ENCODE peak calls at places on chromosomes 5 and 9, in five cellular contexts. One of them, this sample, is unnamed.
A peak's percentile ranks its signal among the peaks of the same experiment; 100 is the strongest.

GRCh38 chr9:76585487-76586459 is 126.8 kb downstream of the GCNT1 start:
- DNase-seq in endodermal cell: no peak
- DNase-seq in H1: no peak
- DNase-seq in Caco-2: peak; percentile 36
- DNase-seq in heart right ventricle: no peak
- DNase-seq in this sample: no peak

GRCh38 chr5:111262815-111263214 is 38.6 kb downstream of the CAMK4 start:
- DNase-seq in heart right ventricle: no peak
- DNase-seq in H1: no peak
- DNase-seq in Caco-2: no peak
- DNase-seq in endodermal cell: no peak
- DNase-seq in this sample: no peak

GRCh38 chr5:67160985-67161384 is 35.6 kb downstream of the CD180 start:
- DNase-seq in H1: no peak
- DNase-seq in Caco-2: no peak
- DNase-seq in heart right ventricle: no peak
- DNase-seq in endodermal cell: no peak
- DNase-seq in this sample: no peak

GRCh38 chr5:53479656-53480473 is 564 bp upstream of the FST start:
- DNase-seq in Caco-2: peak; percentile 38
- DNase-seq in H1: peak; percentile 80
- DNase-seq in heart right ventricle: peak; percentile 48
- DNase-seq in endodermal cell: peak; percentile 87
- DNase-seq in this sample: peak; percentile 46

GRCh38 chr9:16645970-16646369 is 224.5 kb downstream of the BNC2 start:
- DNase-seq in H1: no peak
- DNase-seq in endodermal cell: no peak
- DNase-seq in Caco-2: no peak
- DNase-seq in heart right ventricle: no peak
- DNase-seq in this sample: no peak

GRCh38 chr5:82639393-82640144 is 361.4 kb upstream of the RPS23 start:
- DNase-seq in heart right ventricle: no peak
- DNase-seq in H1: no peak
- DNase-seq in endodermal cell: no peak
- DNase-seq in Caco-2: no peak
- DNase-seq in this sample: no peak

GRCh38 chr5:135964670-135965320 is 10.0 kb upstream of the LECT2 start:
- DNase-seq in endodermal cell: no peak
- DNase-seq in Caco-2: no peak
- DNase-seq in heart right ventricle: no peak
- DNase-seq in H1: no peak
- DNase-seq in this sample: no peak

GRCh38 chr5:159905496-159905895 is 10.8 kb upstream of the ADRA1B start:
- DNase-seq in H1: no peak
- DNase-seq in endodermal cell: no peak
- DNase-seq in heart right ventricle: no peak
- DNase-seq in Caco-2: no peak
- DNase-seq in this sample: no peak

GRCh38 chr5:128966375-128966774 is 1.1 kb downstream of the SLC27A6 start:
- DNase-seq in H1: peak; percentile 48
- DNase-seq in heart right ventricle: no peak
- DNase-seq in endodermal cell: peak; percentile 68
- DNase-seq in Caco-2: no peak
- DNase-seq in this sample: no peak
- TF ChIP-seq CTCF in H1: peak; percentile 58
- TF ChIP-seq CTCF in heart right ventricle: no peak
- TF ChIP-seq CTCF in endodermal cell: peak; percentile 69
- TF ChIP-seq CTCF in Caco-2: no peak
- TF ChIP-seq CTCF in this sample: no peak

DNA sequence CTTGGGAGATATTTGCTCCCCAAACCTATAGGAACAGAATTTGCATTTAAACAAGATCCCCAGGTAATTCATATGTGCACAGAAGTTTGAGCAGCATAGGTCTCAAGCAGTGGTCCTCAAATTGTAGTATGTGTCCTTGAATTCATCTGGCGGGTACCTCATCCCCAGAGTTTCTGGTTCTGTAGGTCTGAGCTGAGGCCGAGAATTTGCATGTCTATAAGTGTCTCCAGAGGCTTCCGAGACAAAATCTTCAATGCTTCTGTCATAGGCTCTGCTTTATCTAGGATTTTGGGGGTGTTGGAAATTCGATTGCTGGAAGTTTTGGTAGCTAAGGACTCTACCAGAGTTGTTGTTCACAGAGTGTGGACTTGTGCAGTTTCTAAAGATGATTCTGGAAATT is 38.6 kb downstream of the MAT2B start:
- DNase-seq in endodermal cell: no peak
- DNase-seq in H1: no peak
- DNase-seq in Caco-2: no peak
- DNase-seq in heart right ventricle: no peak
- DNase-seq in this sample: no peak
- H3K27me3 ChIP-seq in endodermal cell: no peaks in the 10 kb centered on the region
- H3K27me3 ChIP-seq in H1: no peaks in the 10 kb centered on the region
- H3K27me3 ChIP-seq in Caco-2: no peaks in the 10 kb centered on the region
- H3K27me3 ChIP-seq in heart right ventricle: no peaks in the 10 kb centered on the region
- H3K27me3 ChIP-seq in this sample: no peaks in the 10 kb centered on the region

DNA sequence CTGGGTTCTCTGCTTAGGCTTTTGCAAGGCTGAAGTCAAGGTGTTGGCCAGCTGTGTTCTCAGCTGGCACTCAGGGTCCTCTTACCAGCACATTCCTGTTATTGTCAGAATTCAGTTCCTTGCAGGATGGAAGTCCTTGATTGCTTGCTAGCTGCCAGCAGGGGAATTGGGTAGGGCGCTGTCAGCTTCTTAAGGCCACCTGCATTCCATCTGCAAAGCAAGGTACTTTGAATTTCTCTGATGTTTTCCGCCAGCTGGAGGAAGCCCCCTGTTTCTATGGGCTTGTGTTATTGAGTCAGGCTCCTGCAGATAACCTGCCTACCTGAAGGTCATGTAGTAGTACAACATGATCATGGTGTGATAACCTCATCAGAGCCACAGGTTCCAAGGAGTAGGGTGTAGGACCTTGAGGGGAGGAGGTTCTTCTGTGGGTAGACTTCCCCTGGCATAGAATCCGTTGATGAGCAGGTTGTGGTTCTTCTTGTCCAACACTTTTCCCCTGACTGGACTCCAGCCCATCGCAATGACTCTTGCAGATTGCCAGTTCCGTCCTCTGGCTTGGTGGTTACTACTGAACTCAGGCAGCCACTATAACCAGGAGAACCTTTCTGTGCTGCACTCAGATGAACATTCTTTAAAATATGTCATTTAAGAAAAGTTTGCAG is 6.8 kb downstream of the TENT4A start:
- DNase-seq in endodermal cell: no peak
- DNase-seq in Caco-2: no peak
- DNase-seq in H1: no peak
- DNase-seq in heart right ventricle: no peak
- DNase-seq in this sample: no peak
- H3K4me1 ChIP-seq in endodermal cell: peaks cover 10% of the 10 kb centered on the region
- H3K4me1 ChIP-seq in Caco-2: peaks cover 16% of the 10 kb centered on the region
- H3K4me1 ChIP-seq in H1: peaks cover 3% of the 10 kb centered on the region
- H3K4me1 ChIP-seq in heart right ventricle: peaks cover 100% of the 10 kb centered on the region
- H3K4me1 ChIP-seq in this sample: peaks cover 50% of the 10 kb centered on the region

DNA sequence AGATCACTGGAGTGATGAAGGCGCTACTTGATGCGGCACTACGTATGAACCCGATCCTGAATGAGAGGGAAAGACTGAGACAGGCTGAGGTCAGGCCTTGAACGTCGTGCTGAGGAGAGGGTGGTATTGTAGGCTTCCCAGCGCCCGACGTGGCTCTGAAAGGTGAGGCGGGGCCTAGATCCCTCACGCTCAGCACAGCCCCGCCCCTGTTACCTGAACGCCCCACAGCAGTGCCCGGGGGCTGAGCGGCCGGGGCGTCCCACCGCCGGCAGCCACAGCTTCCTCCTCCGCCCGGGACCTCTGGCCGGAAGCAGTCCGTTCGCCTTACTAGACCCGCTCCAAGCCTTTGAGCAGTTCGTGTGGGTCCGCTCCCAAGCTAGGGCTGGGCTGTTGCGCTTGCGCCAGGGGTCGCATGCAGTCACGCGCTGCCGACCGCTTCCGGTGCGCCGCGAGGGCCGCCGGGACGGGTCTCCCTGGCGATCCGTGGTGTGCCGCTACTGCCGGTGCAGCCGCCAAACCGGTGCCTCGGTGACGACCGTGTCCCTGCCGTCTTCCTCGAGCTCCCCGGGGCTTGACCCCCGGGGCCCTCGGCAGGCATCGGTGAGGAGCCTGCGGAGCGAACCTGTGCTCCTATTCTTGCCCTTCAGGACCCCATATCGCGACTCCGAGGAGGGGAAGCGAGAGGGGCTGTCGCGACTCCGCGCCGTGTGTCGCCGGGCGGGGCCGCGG is at the start of the genes HMGXB3 and TIGD6:
- DNase-seq in H1: peak; percentile 93
- DNase-seq in Caco-2: peak; percentile 95
- DNase-seq in heart right ventricle: peak; percentile 93
- DNase-seq in endodermal cell: peak; percentile 98
- DNase-seq in this sample: peak; percentile 94
- TF ChIP-seq CTCF in H1: no peak
- TF ChIP-seq CTCF in Caco-2: no peak
- TF ChIP-seq CTCF in heart right ventricle: no peak
- TF ChIP-seq CTCF in endodermal cell: peak; percentile 17
- TF ChIP-seq CTCF in this sample: no peak

DNA sequence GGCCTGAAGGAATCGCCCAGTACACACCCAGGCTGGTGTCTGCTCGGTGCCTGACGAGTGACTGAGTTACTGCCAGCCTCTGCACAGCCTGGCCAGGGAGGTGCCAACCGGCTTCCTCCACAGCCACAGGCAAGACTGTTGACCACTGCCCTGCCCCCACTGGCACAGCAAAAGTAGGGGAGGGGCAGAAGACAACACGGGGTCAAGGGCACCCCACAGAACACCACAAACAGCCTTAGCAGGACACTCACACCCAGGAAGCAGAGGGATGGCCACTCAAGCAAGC is 722 bp upstream of the LHX3 start:
- DNase-seq in heart right ventricle: no peak
- DNase-seq in H1: no peak
- DNase-seq in endodermal cell: no peak
- DNase-seq in Caco-2: no peak
- DNase-seq in this sample: no peak
- H3K27me3 ChIP-seq in heart right ventricle: peaks cover 41% of the 10 kb centered on the region
- H3K27me3 ChIP-seq in H1: peaks cover 53% of the 10 kb centered on the region
- H3K27me3 ChIP-seq in endodermal cell: peaks cover 54% of the 10 kb centered on the region
- H3K27me3 ChIP-seq in Caco-2: no peaks in the 10 kb centered on the region
- H3K27me3 ChIP-seq in this sample: peaks cover 11% of the 10 kb centered on the region

DNA sequence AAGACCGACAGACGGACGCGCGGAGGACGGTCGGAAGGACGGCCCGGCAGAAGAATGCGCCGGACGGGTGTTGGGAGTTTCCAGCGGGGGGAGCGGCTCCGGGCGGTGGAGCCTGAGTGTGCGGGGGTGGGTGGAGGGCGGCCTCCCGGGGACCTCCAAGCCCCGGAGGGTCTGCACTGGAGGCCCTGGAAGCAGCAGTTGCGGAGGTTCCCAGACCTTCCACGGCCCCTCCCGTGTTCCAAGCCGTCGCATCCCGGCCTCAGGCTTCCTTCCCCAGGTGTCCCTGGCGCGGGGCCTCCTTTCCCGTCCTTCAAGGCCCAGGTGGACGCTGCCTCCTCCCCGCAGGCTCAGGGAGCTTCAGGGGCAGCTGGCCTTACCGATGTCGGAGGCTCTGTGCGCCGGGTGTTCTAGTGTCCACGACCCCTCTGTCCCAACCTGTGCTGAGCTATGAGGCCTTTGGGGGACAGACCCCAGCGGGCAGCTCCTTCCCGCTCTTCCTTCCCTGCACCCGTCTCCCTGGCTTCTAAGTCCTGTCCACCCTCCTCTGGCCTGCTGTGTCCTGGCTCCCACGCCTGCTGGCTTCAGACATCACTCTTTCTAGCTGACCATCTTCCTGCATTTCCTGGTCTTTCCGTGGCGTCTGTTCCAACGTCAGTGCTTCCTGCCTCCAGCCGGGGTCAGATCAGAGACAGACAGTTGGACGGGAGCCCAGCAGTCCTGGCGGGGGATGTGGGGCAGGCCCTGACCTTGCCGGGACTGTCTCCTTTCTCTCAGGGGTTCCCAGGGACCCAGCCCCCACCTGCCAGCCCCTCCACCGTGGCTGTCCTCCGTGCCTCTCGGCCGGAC is 5.6 kb downstream of the NRARP start:
- DNase-seq in Caco-2: no peak
- DNase-seq in H1: no peak
- DNase-seq in heart right ventricle: peak; percentile 93
- DNase-seq in endodermal cell: peak; percentile 68
- DNase-seq in this sample: no peak
- H3K4me1 ChIP-seq in Caco-2: peaks cover 30% of the 10 kb centered on the region
- H3K4me1 ChIP-seq in H1: peaks cover 22% of the 10 kb centered on the region
- H3K4me1 ChIP-seq in heart right ventricle: peaks cover 54% of the 10 kb centered on the region
- H3K4me1 ChIP-seq in endodermal cell: peaks cover 3% of the 10 kb centered on the region
- H3K4me1 ChIP-seq in this sample: peaks cover 37% of the 10 kb centered on the region

DNA sequence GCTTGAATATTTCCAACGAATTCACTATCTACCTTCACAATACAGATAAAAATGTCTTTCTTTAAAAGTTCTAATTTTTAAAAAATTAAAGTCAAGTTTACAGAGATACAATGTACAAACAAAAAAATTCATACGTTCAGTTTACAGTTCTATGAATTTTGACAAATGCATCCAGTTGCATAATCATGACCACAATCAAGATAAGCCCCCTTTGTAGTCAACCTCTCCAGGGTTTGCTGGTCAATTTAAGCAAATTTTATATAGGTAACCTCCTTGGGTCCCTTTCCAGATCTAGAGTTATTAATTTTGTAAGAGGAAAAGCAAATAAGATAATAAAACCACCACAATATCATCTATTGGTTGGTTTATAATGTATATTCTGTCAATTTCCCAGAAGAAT is 76.3 kb downstream of the MRPS27 start:
- DNase-seq in heart right ventricle: no peak
- DNase-seq in endodermal cell: no peak
- DNase-seq in H1: no peak
- DNase-seq in Caco-2: no peak
- DNase-seq in this sample: no peak
- TF ChIP-seq CTCF in heart right ventricle: no peak
- TF ChIP-seq CTCF in endodermal cell: no peak
- TF ChIP-seq CTCF in H1: no peak
- TF ChIP-seq CTCF in Caco-2: no peak
- TF ChIP-seq CTCF in this sample: no peak

GRCh38 chr9:130142635-130143034 is 29.6 kb upstream of the NCS1 start:
- DNase-seq in heart right ventricle: no peak
- DNase-seq in endodermal cell: no peak
- DNase-seq in H1: no peak
- DNase-seq in Caco-2: no peak
- DNase-seq in this sample: no peak
- H3K27me3 ChIP-seq in heart right ventricle: no peaks in the 10 kb centered on the region
- H3K27me3 ChIP-seq in endodermal cell: no peaks in the 10 kb centered on the region
- H3K27me3 ChIP-seq in H1: no peaks in the 10 kb centered on the region
- H3K27me3 ChIP-seq in Caco-2: no peaks in the 10 kb centered on the region
- H3K27me3 ChIP-seq in this sample: no peaks in the 10 kb centered on the region

GRCh38 chr9:134444040-134444315 is 117.7 kb downstream of the RXRA start:
- DNase-seq in endodermal cell: no peak
- DNase-seq in H1: no peak
- DNase-seq in Caco-2: no peak
- DNase-seq in heart right ventricle: no peak
- DNase-seq in this sample: no peak
- H3K4me1 ChIP-seq in endodermal cell: no peaks in the 10 kb centered on the region
- H3K4me1 ChIP-seq in H1: no peaks in the 10 kb centered on the region
- H3K4me1 ChIP-seq in Caco-2: peaks cover 2% of the 10 kb centered on the region
- H3K4me1 ChIP-seq in heart right ventricle: peaks cover 46% of the 10 kb centered on the region
- H3K4me1 ChIP-seq in this sample: peaks cover 23% of the 10 kb centered on the region

This sample was measured in thyroid gland.